ENCODE peak calls at places on chromosome 2, in eight cellular contexts. D is K562, R is fibroblast of the aortic adventitia, B is skeletal muscle cell, I is Calu3, Y is tibial artery, J is mesendoderm, K is activated T-cell treated with anti-CD3 and anti-CD28 coated beads for 1 hour. S is an unnamed sample.

GRCh38 chr2:71306762-71307161 is 24.8 kb upstream of the ZNF638 start:
- DNase-seq in K (no peak), B (no peak), J (peak), Y (no peak), R (peak), D (no peak), I (no peak), S (peak)

GRCh38 chr2:187552959-187553681 is 1.1 kb downstream of the TFPI start:
- DNase-seq in K (no peak), D (peak), J (no peak), B (peak), R (peak), Y (no peak), I (no peak), S (peak)

GRCh38 chr2:150296795-150297546 is 190.5 kb downstream of the RND3 start:
- DNase-seq in B (peak), Y (no peak), K (no peak), D (no peak), I (no peak), R (peak), J (no peak), S (peak)

GRCh38 chr2:64105676-64106461 is 38.4 kb downstream of the PELI1 start:
- DNase-seq in D (no peak), K (no peak), J (no peak), I (peak), B (no peak), Y (no peak), R (no peak), S (no peak)

GRCh38 chr2:117856415-117857210 is 42.1 kb downstream of the DDX18 start:
- DNase-seq in D (no peak), B (peak), J (peak), I (peak), R (peak), K (no peak), Y (no peak), S (peak)

GRCh38 chr2:159227467-159227866 is 59.0 kb downstream of the WDSUB1 start:
- DNase-seq in I (no peak), Y (no peak), K (no peak), R (no peak), B (no peak), D (no peak), J (no peak), S (no peak)

GRCh38 chr2:74593826-74594467 is 39.4 kb downstream of the DOK1 start:
- DNase-seq in I (no peak), R (peak), D (no peak), K (no peak), B (no peak), Y (no peak), J (no peak), S (no peak)

GRCh38 chr2:151049746-151050145 is 211.9 kb downstream of the RBM43 start:
- DNase-seq in Y (no peak), K (no peak), J (peak), R (peak), I (peak), B (peak), D (no peak), S (peak)

GRCh38 chr2:103667335-103667884 is 905.6 kb downstream of the TMEM182 start:
- DNase-seq in I (no peak), Y (no peak), J (no peak), K (no peak), D (no peak), R (no peak), B (no peak), S (no peak)

GRCh38 chr2:7031424-7032245 is 114.4 kb downstream of the RNF144A start:
- DNase-seq in R (no peak), J (no peak), I (peak), B (peak), D (no peak), Y (no peak), K (peak), S (peak)

S was measured in fibroblast of pulmonary artery.